ENCODE peak calls at places on chromosome 3, in six cellular contexts. F, M, U, Z, E and G are unnamed samples.

GRCh38 chr3:9352917-9353823 is 9.7 kb upstream of the THUMPD3 start:
- DNase-seq in F (peak), M (peak), U (peak), Z (peak), E (peak), G (peak)

GRCh38 chr3:197368821-197369220 is 70.4 kb upstream of the DLG1 start:
- DNase-seq in F (no peak), M (no peak), U (no peak), Z (no peak), E (no peak), G (no peak)

GRCh38 chr3:33099109-33099645 is 2.2 kb upstream of the GLB1 start:
- DNase-seq in F (no peak), M (no peak), U (no peak), Z (no peak), E (no peak), G (no peak)

GRCh38 chr3:31911643-31912042 is 69.4 kb downstream of the OSBPL10 start:
- DNase-seq in F (no peak), M (no peak), U (no peak), Z (no peak), E (no peak), G (no peak)

GRCh38 chr3:62678841-62679240 is 196.4 kb downstream of the CADPS start:
- DNase-seq in F (no peak), M (no peak), U (no peak), Z (no peak), E (no peak), G (no peak)

GRCh38 chr3:37935756-37936666 is 54.6 kb upstream of the VILL start:
- DNase-seq in F (no peak), M (peak), U (no peak), Z (peak), E (no peak), G (no peak)

GRCh38 chr3:50340404-50341329 is at the start of gene RASSF1:
- DNase-seq in F (peak), M (no peak), U (peak), Z (no peak), E (peak), G (peak)

GRCh38 chr3:96843505-96844203 is 29.3 kb downstream of the EPHA6 start:
- DNase-seq in F (no peak), M (no peak), U (no peak), Z (no peak), E (no peak), G (no peak)

GRCh38 chr3:117719316-117719926 is 1009.8 kb downstream of the TUSC7 start:
- DNase-seq in F (no peak), M (no peak), U (no peak), Z (no peak), E (no peak), G (no peak)

GRCh38 chr3:90132220-90132619 is 1024.8 kb downstream of the EPHA3 start:
- DNase-seq in F (no peak), M (no peak), U (no peak), Z (no peak), E (no peak), G (no peak)

GRCh38 chr3:60430208-60430607 is 821.0 kb downstream of the FHIT start:
- DNase-seq in F (no peak), M (no peak), U (no peak), Z (no peak), E (no peak), G (no peak)

GRCh38 chr3:105166893-105167292 is 199.8 kb upstream of the ALCAM start:
- DNase-seq in F (no peak), M (no peak), U (no peak), Z (no peak), E (no peak), G (no peak)

GRCh38 chr3:101725192-101725889 is 927 bp downstream of the CEP97 start:
- DNase-seq in F (peak), M (peak), U (peak), Z (no peak), E (peak), G (peak)